ENCODE peak calls at places on chromosomes 2 and 18, in four cellular contexts. One of them, this sample, is unnamed.

GRCh38 chr18:56139372-56139771 is 499.0 kb downstream of the TXNL1 start:
- DNase-seq in A549: no peak
- DNase-seq in K562: no peak
- DNase-seq in HepG2: no peak
- DNase-seq in this sample: no peak

GRCh38 chr2:239965318-239965717 is 59.8 kb downstream of the NDUFA10 start:
- DNase-seq in HepG2: no peak
- DNase-seq in A549: no peak
- DNase-seq in K562: no peak
- DNase-seq in this sample: no peak

GRCh38 chr2:60213865-60214657 is 339.4 kb downstream of the BCL11A start:
- DNase-seq in K562: no peak
- DNase-seq in HepG2: no peak
- DNase-seq in A549: peak; percentile 10
- DNase-seq in this sample: no peak

GRCh38 chr2:102367331-102367971 is 11.9 kb downstream of the IL18R1 start:
- DNase-seq in HepG2: no peak
- DNase-seq in K562: no peak
- DNase-seq in A549: no peak
- DNase-seq in this sample: no peak

GRCh38 chr18:55414475-55414874 is 173.5 kb downstream of the TCF4 start:
- DNase-seq in K562: no peak
- DNase-seq in A549: no peak
- DNase-seq in HepG2: no peak
- DNase-seq in this sample: no peak

GRCh38 chr2:96345403-96345802 is 9.8 kb downstream of the NCAPH start:
- DNase-seq in A549: peak; percentile 21
- DNase-seq in K562: no peak
- DNase-seq in HepG2: peak; percentile 30
- DNase-seq in this sample: peak; percentile 19

GRCh38 chr2:195498839-195499490 is 158.1 kb upstream of the SLC39A10 start:
- DNase-seq in HepG2: no peak
- DNase-seq in K562: no peak
- DNase-seq in A549: no peak
- DNase-seq in this sample: no peak

GRCh38 chr2:95300391-95300938 is 3.3 kb downstream of the KCNIP3 start:
- DNase-seq in A549: no peak
- DNase-seq in HepG2: no peak
- DNase-seq in K562: no peak
- DNase-seq in this sample: no peak

GRCh38 chr2:241924909-241925250 is 55.4 kb downstream of the RTP5 start:
- DNase-seq in A549: no peak
- DNase-seq in K562: no peak
- DNase-seq in HepG2: no peak
- DNase-seq in this sample: no peak

GRCh38 chr2:36727586-36727985 is 31.1 kb downstream of the VIT start:
- DNase-seq in A549: no peak
- DNase-seq in HepG2: no peak
- DNase-seq in K562: no peak
- DNase-seq in this sample: no peak

GRCh38 chr18:51248685-51249084 is 51.2 kb upstream of the MEX3C start:
- DNase-seq in HepG2: peak; percentile 18
- DNase-seq in K562: no peak
- DNase-seq in A549: no peak
- DNase-seq in this sample: no peak

GRCh38 chr18:9906407-9906955 is 7.3 kb upstream of the VAPA start:
- DNase-seq in K562: no peak
- DNase-seq in HepG2: no peak
- DNase-seq in A549: no peak
- DNase-seq in this sample: no peak

GRCh38 chr2:239644016-239644415 is 243.2 kb upstream of the HDAC4 start:
- DNase-seq in K562: no peak
- DNase-seq in A549: peak; percentile 38
- DNase-seq in HepG2: peak; percentile 32
- DNase-seq in this sample: no peak

DNA sequence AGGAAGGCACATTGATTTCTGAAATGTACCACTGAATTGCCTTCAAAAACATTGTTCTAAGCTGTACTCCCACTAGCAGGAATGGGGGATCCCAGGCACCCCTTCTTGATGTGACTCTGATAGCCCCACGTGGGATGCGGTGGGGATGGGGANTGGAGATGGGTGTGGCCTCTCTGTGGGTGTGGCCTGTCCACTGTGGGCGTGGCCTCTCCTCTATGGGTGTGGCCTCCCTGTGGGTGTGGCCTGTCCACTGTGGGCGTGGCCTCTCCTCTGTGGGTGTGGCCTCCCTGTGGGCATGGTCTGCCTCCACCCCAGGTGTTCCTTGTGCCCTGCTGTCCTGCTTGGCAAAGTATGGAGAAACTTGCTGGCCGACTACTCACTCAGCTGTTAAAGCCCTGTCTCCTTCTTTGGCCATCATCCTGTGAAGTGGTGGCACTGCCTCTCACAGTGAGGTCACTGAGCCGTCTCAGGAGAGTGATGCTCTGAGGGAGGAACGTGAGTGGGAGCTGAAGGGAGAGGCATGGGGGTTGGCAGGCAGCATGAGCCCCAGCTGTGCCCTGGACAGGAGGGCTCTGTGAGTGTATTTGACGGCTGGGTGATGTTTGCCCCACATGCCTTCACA is 6.7 kb upstream of the PARD6G start:
- DNase-seq in A549: peak; percentile 23
- DNase-seq in K562: peak; percentile 42
- DNase-seq in HepG2: no peak
- DNase-seq in this sample: peak; percentile 24
- TF ChIP-seq HMGXB4 in A549: no peak
- TF ChIP-seq HMGXB4 in K562: no peak
- TF ChIP-seq HMGXB4 in HepG2: no peak
- TF ChIP-seq HMGXB4 in this sample: no peak

GRCh38 chr2:168210898-168211570 is 36.4 kb downstream of the STK39 start:
- DNase-seq in K562: no peak
- DNase-seq in A549: peak; percentile 89
- DNase-seq in HepG2: peak; percentile 88
- DNase-seq in this sample: no peak
- TF ChIP-seq HMGXB4 in K562: no peak
- TF ChIP-seq HMGXB4 in A549: no peak
- TF ChIP-seq HMGXB4 in HepG2: no peak
- TF ChIP-seq HMGXB4 in this sample: no peak

GRCh38 chr2:161104054-161104553 is 56.1 kb upstream of the TANK start:
- DNase-seq in HepG2: no peak
- DNase-seq in A549: no peak
- DNase-seq in K562: no peak
- DNase-seq in this sample: no peak
- TF ChIP-seq HMGXB4 in HepG2: no peak
- TF ChIP-seq HMGXB4 in A549: no peak
- TF ChIP-seq HMGXB4 in K562: no peak
- TF ChIP-seq HMGXB4 in this sample: no peak

GRCh38 chr18:32577561-32577960 is 106.9 kb upstream of the GAREM1 start:
- DNase-seq in A549: no peak
- DNase-seq in K562: no peak
- DNase-seq in HepG2: no peak
- DNase-seq in this sample: no peak

GRCh38 chr18:32588191-32588590 is 117.5 kb upstream of the GAREM1 start:
- DNase-seq in HepG2: no peak
- DNase-seq in A549: no peak
- DNase-seq in K562: no peak
- DNase-seq in this sample: no peak

DNA sequence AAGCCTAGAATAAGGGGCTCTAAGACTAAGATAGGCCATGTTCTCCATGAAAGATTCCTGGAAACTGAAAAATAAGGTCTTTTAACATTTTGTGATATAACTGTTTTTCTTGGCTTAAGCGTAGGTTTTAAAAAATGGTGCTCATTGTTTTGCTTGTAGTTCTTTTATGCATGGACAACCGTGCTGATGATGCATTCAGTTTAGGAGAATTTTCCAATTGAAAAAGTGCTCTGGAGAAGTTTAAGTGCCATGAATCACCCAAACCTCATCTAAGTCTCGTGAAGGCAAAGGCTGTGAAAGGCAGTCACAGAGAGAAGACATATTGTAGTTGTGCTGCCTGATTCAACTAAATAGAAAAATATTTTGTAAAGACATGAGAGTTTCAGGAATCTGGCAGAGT is 111.8 kb upstream of the GAREM1 start:
- DNase-seq in A549: no peak
- DNase-seq in HepG2: no peak
- DNase-seq in K562: no peak
- DNase-seq in this sample: no peak
- TF ChIP-seq HMGXB4 in A549: no peak
- TF ChIP-seq HMGXB4 in HepG2: no peak
- TF ChIP-seq HMGXB4 in K562: no peak
- TF ChIP-seq HMGXB4 in this sample: no peak

GRCh38 chr18:67924656-67925055 is 408.1 kb upstream of the DSEL start:
- DNase-seq in HepG2: no peak
- DNase-seq in A549: no peak
- DNase-seq in K562: no peak
- DNase-seq in this sample: no peak
- TF ChIP-seq HMGXB4 in HepG2: no peak
- TF ChIP-seq HMGXB4 in A549: no peak
- TF ChIP-seq HMGXB4 in K562: no peak
- TF ChIP-seq HMGXB4 in this sample: no peak

GRCh38 chr2:71683666-71684065 is 230.3 kb downstream of the DYSF start:
- DNase-seq in HepG2: no peak
- DNase-seq in A549: no peak
- DNase-seq in K562: no peak
- DNase-seq in this sample: no peak

GRCh38 chr2:71681626-71682025 is 228.3 kb downstream of the DYSF start:
- DNase-seq in A549: no peak
- DNase-seq in HepG2: no peak
- DNase-seq in K562: no peak
- DNase-seq in this sample: peak; percentile 3

GRCh38 chr2:71682341-71682740 is 229.0 kb downstream of the DYSF start:
- DNase-seq in A549: no peak
- DNase-seq in K562: no peak
- DNase-seq in HepG2: no peak
- DNase-seq in this sample: peak; percentile 5

GRCh38 chr2:71684226-71685072 is 231.1 kb downstream of the DYSF start:
- DNase-seq in K562: no peak
- DNase-seq in HepG2: no peak
- DNase-seq in A549: no peak
- DNase-seq in this sample: no peak

DNA sequence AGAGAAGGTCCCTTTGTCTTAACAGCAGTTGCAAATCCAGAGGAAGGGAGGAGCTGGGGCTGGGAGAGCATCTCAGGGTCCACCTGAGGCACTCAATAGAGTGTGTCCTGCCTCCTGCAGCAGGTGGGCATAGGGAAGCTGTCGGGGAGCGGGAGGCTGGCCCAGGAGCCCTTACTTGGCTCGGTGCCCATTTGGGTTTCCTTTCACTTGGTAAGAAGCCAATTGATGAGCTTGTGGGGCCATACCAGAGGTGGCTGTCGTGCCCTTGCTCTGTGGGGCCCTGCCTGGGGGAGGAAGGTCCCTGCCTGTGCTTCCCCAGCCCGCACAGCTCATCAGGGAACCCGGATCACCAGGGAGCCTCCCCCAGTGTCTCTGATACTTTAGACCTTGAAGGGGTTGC is 229.7 kb downstream of the DYSF start:
- DNase-seq in HepG2: no peak
- DNase-seq in A549: no peak
- DNase-seq in K562: no peak
- DNase-seq in this sample: no peak
- TF ChIP-seq HMGXB4 in HepG2: no peak
- TF ChIP-seq HMGXB4 in A549: no peak
- TF ChIP-seq HMGXB4 in K562: no peak
- TF ChIP-seq HMGXB4 in this sample: no peak

This sample was measured in WTC11.